ENCODE peak calls at places on chromosomes 12 and 14, in four cellular contexts. K is activated naive CD8-positive, alpha-beta T cell treated with anti-CD3 and anti-CD28 coated beads, Interleukin-2, amount 50 U/mL, for 24 hours; O is IMR-90; W is fibroblast of lung. L is an unnamed sample.

GRCh38 chr14:24079521-24080141 is 8.3 kb downstream of the CPNE6 start:
- DNase-seq in O (no peak), W (no peak), K (no peak), L (no peak)

GRCh38 chr14:74786916-74787315 is 23.8 kb downstream of the YLPM1 start:
- DNase-seq in W (no peak), K (no peak), O (no peak), L (no peak)

GRCh38 chr12:108955225-108955835 is 65.5 kb downstream of the SVOP start:
- DNase-seq in W (no peak), O (no peak), K (no peak), L (no peak)

GRCh38 chr14:78725086-78725485 is 554.9 kb downstream of the NRXN3 start:
- DNase-seq in O (no peak), W (no peak), K (no peak), L (no peak)

GRCh38 chr12:106074706-106075392 is 63.9 kb downstream of the NUAK1 start:
- DNase-seq in K (no peak), O (peak; percentile 66), W (peak; percentile 86), L (no peak)

GRCh38 chr14:36647827-36648753 is 13.6 kb upstream of the PAX9 start:
- DNase-seq in K (no peak), W (peak; percentile 39), O (peak; percentile 30), L (peak; percentile 56)

GRCh38 chr14:24875203-24875840 is 174.6 kb downstream of the STXBP6 start:
- DNase-seq in O (peak; percentile 11), K (no peak), W (no peak), L (no peak)

GRCh38 chr12:118582863-118583262 is 206.5 kb downstream of the SUDS3 start:
- DNase-seq in O (no peak), K (no peak), W (no peak), L (no peak)

GRCh38 chr12:82966160-82966559 is 279.5 kb downstream of the TMTC2 start:
- DNase-seq in W (no peak), O (no peak), K (no peak), L (no peak)

GRCh38 chr14:71333705-71334104 is 426.4 kb downstream of the PCNX1 start:
- DNase-seq in O (no peak), K (no peak), W (no peak), L (no peak)

GRCh38 chr12:39186744-39187143 is 256.2 kb downstream of the KIF21A start:
- DNase-seq in K (no peak), O (no peak), W (no peak), L (no peak)

GRCh38 chr12:18837025-18837424 is 99.1 kb downstream of the CAPZA3 start:
- DNase-seq in K (no peak), O (peak; percentile 49), W (peak; percentile 87), L (no peak)

GRCh38 chr14:77007975-77008421 is 20.5 kb downstream of the IRF2BPL start:
- DNase-seq in O (no peak), K (no peak), W (no peak), L (no peak)

GRCh38 chr12:26062566-26062965 is 62.3 kb downstream of the BHLHE41 start:
- DNase-seq in W (peak; percentile 45), K (no peak), O (peak; percentile 57), L (no peak)

GRCh38 chr14:93304771-93305170 is 28.1 kb downstream of the BTBD7 start:
- DNase-seq in K (no peak), W (no peak), O (peak; percentile 56), L (no peak)

GRCh38 chr14:101504096-101504948 is 57.0 kb upstream of the DIO3 start:
- DNase-seq in K (no peak), O (no peak), W (no peak), L (no peak)

GRCh38 chr12:116633515-116633914 is 74.3 kb downstream of the MAP1LC3B2 start:
- DNase-seq in K (no peak), O (no peak), W (no peak), L (no peak)

GRCh38 chr14:23352506-23353432 is at the start of gene SLC22A17:
- DNase-seq in W (peak; percentile 88), K (peak; percentile 52), O (peak; percentile 92), L (peak; percentile 68)

GRCh38 chr12:96882862-96883261 is 24.2 kb upstream of the NEDD1 start:
- DNase-seq in K (no peak), O (peak; percentile 94), W (peak; percentile 64), L (no peak)

GRCh38 chr12:24561411-24561871 is 387.5 kb downstream of the BCAT1 start:
- DNase-seq in O (peak; percentile 65), K (no peak), W (peak; percentile 71), L (no peak)

GRCh38 chr14:43105305-43105704 is 1401.8 kb downstream of the FSCB start:
- DNase-seq in K (no peak), W (no peak), O (no peak), L (no peak)

GRCh38 chr14:55419663-55420062 is 8.0 kb upstream of the ATG14 start:
- DNase-seq in O (no peak), W (no peak), K (no peak), L (no peak)

GRCh38 chr12:12338528-12339168 is 11.4 kb downstream of the MANSC1 start:
- DNase-seq in O (peak; percentile 35), K (no peak), W (no peak), L (no peak)

GRCh38 chr12:30626847-30627246 is 68.8 kb downstream of the IPO8 start:
- DNase-seq in O (no peak), W (no peak), K (no peak), L (no peak)

GRCh38 chr12:119718141-119718540 is 50.2 kb downstream of the PRKAB1 start:
- DNase-seq in W (no peak), O (no peak), K (no peak), L (no peak)

GRCh38 chr12:111435661-111436201 is 30.0 kb downstream of the SH2B3 start:
- DNase-seq in O (no peak), K (no peak), W (no peak), L (peak; percentile 4)

GRCh38 chr12:109157986-109158385 is 41.6 kb downstream of the ACACB start:
- DNase-seq in O (no peak), K (no peak), W (no peak), L (no peak)